ENCODE peak calls at places on chromosomes 5 and 9, in five cellular contexts. T is mucosa of descending colon, P is kidney, L is foreskin keratinocyte, I is HCT116. Y is an unnamed sample.

GRCh38 chr9:38117646-38118045 is 48.6 kb upstream of the SHB start:
- DNase-seq in T (no peak), P (no peak), L (no peak), I (no peak), Y (peak)

GRCh38 chr9:129641751-129642585 is at the start of gene ASB6:
- DNase-seq in T (peak), P (peak), L (peak), I (peak), Y (peak)

GRCh38 chr5:156359452-156359851 is 32.5 kb downstream of the SGCD start:
- DNase-seq in T (no peak), P (no peak), L (no peak), I (no peak), Y (no peak)

GRCh38 chr9:116704470-116704869 is 17.4 kb downstream of the TRIM32 start:
- DNase-seq in T (no peak), P (no peak), L (no peak), I (no peak), Y (no peak)

GRCh38 chr9:127447416-127448111 is 3.6 kb downstream of the RPL12 start:
- DNase-seq in T (no peak), P (peak), L (no peak), I (no peak), Y (no peak)

GRCh38 chr5:77847814-77848290 is 71.7 kb upstream of the TBCA start:
- DNase-seq in T (no peak), P (no peak), L (no peak), I (no peak), Y (no peak)

GRCh38 chr5:65156933-65157332 is 324.8 kb downstream of the ADAMTS6 start:
- DNase-seq in T (no peak), P (no peak), L (no peak), I (no peak), Y (no peak)

GRCh38 chr9:133612051-133612450 is 2.9 kb upstream of the FAM163B start:
- DNase-seq in T (no peak), P (peak), L (no peak), I (no peak), Y (no peak)

GRCh38 chr9:120733190-120733589 is 18.9 kb upstream of the MEGF9 start:
- DNase-seq in T (no peak), P (peak), L (no peak), I (no peak), Y (no peak)

GRCh38 chr9:113155911-113156559 is 5.2 kb downstream of the SLC31A2 start:
- DNase-seq in T (no peak), P (no peak), L (no peak), I (no peak), Y (no peak)

GRCh38 chr5:173744527-173744926 is 128.1 kb upstream of the BOD1 start:
- DNase-seq in T (no peak), P (no peak), L (no peak), I (no peak), Y (no peak)

GRCh38 chr9:37953775-37954437 is 50.0 kb upstream of the SLC25A51 start:
- DNase-seq in T (no peak), P (peak), L (peak), I (peak), Y (no peak)

GRCh38 chr5:123297866-123298265 is 125.3 kb downstream of the CEP120 start:
- DNase-seq in T (no peak), P (no peak), L (no peak), I (no peak), Y (no peak)

GRCh38 chr9:104386020-104386419 is 118.0 kb upstream of the OR13F1 start:
- DNase-seq in T (no peak), P (no peak), L (no peak), I (no peak), Y (no peak)

GRCh38 chr5:50733737-50734136 is 67.3 kb downstream of the PARP8 start:
- DNase-seq in T (no peak), P (no peak), L (no peak), I (no peak), Y (no peak)

GRCh38 chr5:139951296-139951924 is 91.7 kb downstream of the NRG2 start:
- DNase-seq in T (no peak), P (no peak), L (no peak), I (no peak), Y (peak)

GRCh38 chr5:54160329-54160728 is 150.0 kb downstream of the ARL15 start:
- DNase-seq in T (no peak), P (no peak), L (no peak), I (no peak), Y (no peak)

GRCh38 chr9:136550439-136551085 is 4.7 kb upstream of the NOTCH1 start:
- DNase-seq in T (no peak), P (no peak), L (peak), I (no peak), Y (no peak)

GRCh38 chr9:128091144-128091543 is 23.1 kb downstream of the SLC25A25 start:
- DNase-seq in T (no peak), P (peak), L (no peak), I (no peak), Y (no peak)

GRCh38 chr5:132905938-132906337 is 32.5 kb downstream of the LEAP2 start:
- DNase-seq in T (no peak), P (no peak), L (peak), I (no peak), Y (no peak)

GRCh38 chr9:78439192-78439865 is 142.4 kb downstream of the PSAT1 start:
- DNase-seq in T (peak), P (peak), L (peak), I (peak), Y (peak)

GRCh38 chr5:144822544-144822943 is 651.9 kb downstream of the KCTD16 start:
- DNase-seq in T (no peak), P (no peak), L (no peak), I (no peak), Y (no peak)

DNA sequence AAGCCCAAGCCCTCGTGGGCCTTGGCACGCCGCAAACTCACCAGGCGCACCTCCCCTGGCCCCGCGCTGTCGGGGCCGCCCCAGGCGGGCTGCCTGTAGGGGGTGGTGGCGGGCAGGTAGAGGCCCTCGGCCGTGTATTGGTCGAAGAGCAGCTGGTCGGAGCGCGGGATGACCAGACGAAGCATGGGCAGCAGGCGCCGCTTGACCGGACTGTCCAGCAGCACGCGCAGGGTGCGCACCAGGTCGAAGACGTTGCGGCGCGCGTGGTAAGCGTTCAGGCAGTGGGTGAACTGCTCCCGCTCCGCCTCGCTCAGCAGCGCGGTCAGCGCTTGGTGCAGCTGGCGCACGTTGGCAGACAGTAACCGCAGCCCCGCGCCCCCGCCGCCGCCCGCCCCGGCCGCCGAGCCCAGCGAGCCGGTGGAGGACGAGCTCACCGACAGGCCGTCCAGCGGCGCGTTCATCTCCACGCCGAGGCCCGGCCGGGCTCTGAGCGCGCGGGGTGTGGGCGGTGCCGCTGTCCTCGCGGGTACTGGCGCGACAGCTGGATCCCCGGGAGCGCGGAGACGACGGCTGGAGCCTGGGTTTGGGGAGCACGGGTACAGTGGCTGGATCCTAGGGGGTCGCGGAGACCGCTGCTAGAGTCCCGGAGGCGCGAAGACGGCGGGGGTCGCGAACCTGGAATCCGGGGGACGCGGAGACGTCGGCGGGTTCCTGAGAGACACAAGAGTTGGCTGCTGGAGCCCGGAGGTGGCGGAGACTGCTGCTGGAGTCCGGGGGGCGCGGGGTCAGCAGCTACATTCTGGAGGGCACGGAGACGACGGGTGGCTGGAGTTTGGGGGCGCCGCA is 709 bp downstream of the WHRN start:
- DNase-seq in T (peak), P (peak), L (peak), I (peak), Y (peak)
- TF ChIP-seq CTCF in T (peak), P (peak), L (peak), I (peak), Y (peak)

GRCh38 chr9:88724241-88724805 is 189.3 kb downstream of the NXNL2 start:
- DNase-seq in T (no peak), P (no peak), L (no peak), I (no peak), Y (no peak)
- TF ChIP-seq CTCF in T (no peak), P (no peak), L (no peak), I (no peak), Y (no peak)

GRCh38 chr9:73980754-73981153 is 516.4 kb upstream of the RORB start:
- DNase-seq in T (no peak), P (no peak), L (no peak), I (no peak), Y (no peak)
- TF ChIP-seq CTCF in T (no peak), P (no peak), L (no peak), I (no peak), Y (no peak)

DNA sequence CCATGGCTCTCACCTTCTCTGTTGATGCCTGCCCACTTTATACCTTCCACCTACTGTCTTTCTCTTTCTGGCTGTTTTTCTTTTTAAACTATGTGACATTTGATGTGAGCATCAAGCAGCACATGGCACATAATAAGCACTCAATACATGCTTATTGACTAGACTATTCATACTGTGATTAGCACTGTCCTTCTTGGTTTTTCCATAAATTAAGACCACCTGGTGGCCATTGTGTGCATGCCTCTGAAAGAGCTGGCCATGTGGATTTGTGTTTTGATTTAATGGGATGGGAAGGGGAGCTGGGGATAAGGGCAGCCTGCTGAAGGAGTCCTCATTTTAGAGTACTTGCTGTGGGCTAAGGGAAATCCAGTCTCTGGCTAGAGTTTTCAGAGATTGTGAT is 79.4 kb downstream of the ARHGEF28 start:
- DNase-seq in T (no peak), P (no peak), L (no peak), I (no peak), Y (no peak)
- TF ChIP-seq CTCF in T (no peak), P (no peak), L (no peak), I (peak), Y (no peak)

Y was measured in osteocyte.